ENCODE peak calls at places on chromosomes 2 and 18, in six cellular contexts. X, E, Q, P, D and K are unnamed samples.

GRCh38 chr2:18047896-18048657 is 169.6 kb downstream of the KCNS3 start:
- DNase-seq in X (no peak), E (no peak), Q (peak), P (no peak), D (no peak), K (no peak)

GRCh38 chr2:160270571-160271113 is 70.6 kb upstream of the ITGB6 start:
- DNase-seq in X (no peak), E (peak), Q (no peak), P (peak), D (no peak), K (no peak)

GRCh38 chr2:73575280-73575679 is 66.9 kb downstream of the NAT8 start:
- DNase-seq in X (no peak), E (no peak), Q (no peak), P (no peak), D (no peak), K (no peak)

GRCh38 chr2:101828267-101829017 is 130.9 kb downstream of the MAP4K4 start:
- DNase-seq in X (no peak), E (no peak), Q (no peak), P (no peak), D (no peak), K (no peak)

GRCh38 chr2:216245391-216245790 is 126.9 kb downstream of the MARCHF4 start:
- DNase-seq in X (no peak), E (no peak), Q (no peak), P (no peak), D (no peak), K (no peak)

GRCh38 chr2:86048888-86049287 is 56.8 kb downstream of the POLR1A start:
- DNase-seq in X (peak), E (no peak), Q (no peak), P (no peak), D (no peak), K (no peak)

GRCh38 chr2:25760319-25760718 is 86.9 kb upstream of the DTNB start:
- DNase-seq in X (no peak), E (no peak), Q (no peak), P (no peak), D (no peak), K (no peak)

GRCh38 chr2:207311316-207312005 is 145.7 kb upstream of the KLF7 start:
- DNase-seq in X (no peak), E (no peak), Q (peak), P (no peak), D (no peak), K (peak)

GRCh38 chr18:45168883-45169585 is 446.2 kb upstream of the SLC14A2 start:
- DNase-seq in X (no peak), E (no peak), Q (no peak), P (no peak), D (no peak), K (no peak)

GRCh38 chr18:8960740-8961657 is 141.5 kb upstream of the NDUFV2 start:
- DNase-seq in X (no peak), E (no peak), Q (no peak), P (no peak), D (no peak), K (no peak)

GRCh38 chr2:190468814-190469569 is 60.8 kb downstream of the MFSD6 start:
- DNase-seq in X (no peak), E (no peak), Q (peak), P (no peak), D (no peak), K (no peak)

GRCh38 chr2:48728295-48728694 is 27.2 kb downstream of the LHCGR start:
- DNase-seq in X (no peak), E (no peak), Q (no peak), P (no peak), D (no peak), K (no peak)

GRCh38 chr2:39604875-39605274 is 60.8 kb upstream of the TMEM178A start:
- DNase-seq in X (no peak), E (no peak), Q (no peak), P (no peak), D (no peak), K (no peak)

GRCh38 chr2:43276517-43276931 is 50.1 kb upstream of the ZFP36L2 start:
- DNase-seq in X (no peak), E (no peak), Q (no peak), P (no peak), D (no peak), K (no peak)

GRCh38 chr2:202583709-202584219 is 51.0 kb upstream of the FAM117B start:
- DNase-seq in X (no peak), E (no peak), Q (no peak), P (no peak), D (no peak), K (no peak)

GRCh38 chr2:9497017-9497416 is 22.7 kb downstream of the IAH1 start:
- DNase-seq in X (no peak), E (no peak), Q (no peak), P (no peak), D (no peak), K (no peak)

GRCh38 chr2:43400508-43400907 is 174.1 kb upstream of the ZFP36L2 start:
- DNase-seq in X (no peak), E (no peak), Q (no peak), P (no peak), D (no peak), K (no peak)

GRCh38 chr2:86224645-86225355 is 25.5 kb downstream of the MRPL35 start:
- DNase-seq in X (no peak), E (no peak), Q (no peak), P (no peak), D (no peak), K (no peak)

GRCh38 chr18:51135795-51136194 is 61.7 kb downstream of the MEX3C start:
- DNase-seq in X (no peak), E (no peak), Q (no peak), P (peak), D (no peak), K (no peak)

GRCh38 chr2:223837290-223838061 is at the start of gene AP1S3:
- DNase-seq in X (peak), E (no peak), Q (no peak), P (peak), D (peak), K (peak)

GRCh38 chr2:58107803-58108710 is 61.5 kb downstream of the VRK2 start:
- DNase-seq in X (no peak), E (no peak), Q (peak), P (peak), D (no peak), K (peak)

GRCh38 chr2:59926706-59927105 is 626.7 kb downstream of the BCL11A start:
- DNase-seq in X (no peak), E (no peak), Q (no peak), P (no peak), D (no peak), K (no peak)

GRCh38 chr2:112199188-112199587 is 55.7 kb downstream of the ZC3H8 start:
- DNase-seq in X (no peak), E (no peak), Q (no peak), P (no peak), D (no peak), K (no peak)

GRCh38 chr2:40935349-40935748 is 483.5 kb upstream of the SLC8A1 start:
- DNase-seq in X (no peak), E (no peak), Q (no peak), P (peak), D (no peak), K (no peak)
- TF ChIP-seq CTCF in X (no peak), E (no peak), Q (no peak), P (peak), D (no peak), K (no peak)

GRCh38 chr2:135557533-135557932 is 26.2 kb downstream of the R3HDM1 start:
- DNase-seq in X (no peak), E (no peak), Q (no peak), P (no peak), D (no peak), K (no peak)

GRCh38 chr2:135551356-135551755 is 20.1 kb downstream of the R3HDM1 start:
- DNase-seq in X (no peak), E (no peak), Q (no peak), P (no peak), D (no peak), K (no peak)

GRCh38 chr2:135547311-135547710 is 16.0 kb downstream of the R3HDM1 start:
- DNase-seq in X (no peak), E (no peak), Q (no peak), P (no peak), D (no peak), K (no peak)

DNA sequence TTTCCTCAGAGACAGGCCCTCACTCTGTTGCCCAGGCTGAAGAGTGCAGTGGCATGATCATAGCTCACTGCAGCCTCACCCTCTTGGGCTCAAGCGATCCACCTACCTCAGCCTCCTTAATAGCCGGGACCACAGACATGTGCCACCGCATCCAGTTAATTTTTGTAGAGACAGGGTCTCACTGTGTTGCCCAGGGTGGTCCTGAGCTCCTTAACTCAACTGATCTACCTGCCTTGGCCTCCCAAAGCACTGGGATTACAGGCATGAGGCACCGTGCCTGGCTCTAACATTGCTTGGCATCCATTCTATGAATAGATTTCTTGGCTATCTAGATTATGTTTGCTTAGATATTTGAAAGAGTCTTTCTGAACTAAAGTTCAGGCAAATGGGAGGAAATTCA is 21.6 kb downstream of the R3HDM1 start:
- DNase-seq in X (no peak), E (no peak), Q (no peak), P (no peak), D (no peak), K (no peak)
- TF ChIP-seq CTCF in X (no peak), E (no peak), Q (no peak), P (no peak), D (no peak), K (no peak)

DNA sequence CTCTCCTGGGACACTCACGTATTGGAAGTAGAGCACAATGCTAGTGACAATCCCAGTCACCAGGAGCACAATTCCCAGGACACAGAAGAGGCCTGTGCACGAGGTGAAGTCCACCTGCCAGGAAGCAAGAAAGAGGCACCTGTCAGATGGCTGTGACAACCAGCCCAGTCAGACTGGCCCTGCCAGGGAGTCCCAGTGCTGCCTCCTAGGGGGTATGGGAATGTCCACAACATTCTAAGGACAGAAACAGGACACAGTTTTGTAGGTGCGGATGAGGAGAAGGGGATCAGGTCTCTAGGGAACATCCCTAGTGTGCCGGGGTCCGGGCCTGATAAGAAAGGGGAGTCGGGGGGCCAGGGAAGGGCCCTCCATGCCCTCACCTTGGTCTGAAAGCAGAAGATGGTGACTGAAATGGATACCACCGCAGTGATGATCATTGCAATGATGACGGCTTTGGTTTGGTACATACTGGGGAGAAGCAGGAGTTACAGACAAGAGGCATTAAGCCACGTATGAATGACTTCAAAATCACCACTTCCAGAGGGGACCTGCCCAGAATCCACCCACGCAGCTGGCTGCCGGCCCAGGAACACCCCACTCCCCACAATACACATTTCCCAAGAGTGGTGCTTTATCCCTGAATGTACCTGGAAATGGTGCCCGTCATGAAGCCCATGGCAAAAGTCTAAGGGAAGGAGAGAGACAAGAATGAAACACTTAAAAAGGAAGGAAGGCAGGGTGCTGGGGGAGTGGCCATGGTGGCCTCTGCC is 6.9 kb downstream of the PNKD start:
- DNase-seq in X (no peak), E (no peak), Q (no peak), P (no peak), D (no peak), K (no peak)
- TF ChIP-seq CTCF in X (no peak), E (no peak), Q (peak), P (no peak), D (no peak), K (no peak)

GRCh38 chr2:240858871-240859270 is 9.8 kb upstream of the AGXT start:
- DNase-seq in X (no peak), E (no peak), Q (no peak), P (no peak), D (no peak), K (no peak)

GRCh38 chr2:240857039-240858008 is 11.3 kb upstream of the AGXT start:
- DNase-seq in X (peak), E (no peak), Q (no peak), P (no peak), D (no peak), K (no peak)

GRCh38 chr2:240855670-240856069 is 13.0 kb upstream of the AGXT start:
- DNase-seq in X (peak), E (no peak), Q (no peak), P (no peak), D (no peak), K (no peak)

GRCh38 chr2:240858321-240858720 is 10.3 kb upstream of the AGXT start:
- DNase-seq in X (no peak), E (no peak), Q (no peak), P (no peak), D (no peak), K (no peak)

GRCh38 chr2:240856151-240856980 is 12.3 kb upstream of the AGXT start:
- DNase-seq in X (peak), E (peak), Q (no peak), P (peak), D (no peak), K (no peak)
- TF ChIP-seq CTCF in X (peak), E (no peak), Q (peak), P (peak), D (no peak), K (no peak)

DNA sequence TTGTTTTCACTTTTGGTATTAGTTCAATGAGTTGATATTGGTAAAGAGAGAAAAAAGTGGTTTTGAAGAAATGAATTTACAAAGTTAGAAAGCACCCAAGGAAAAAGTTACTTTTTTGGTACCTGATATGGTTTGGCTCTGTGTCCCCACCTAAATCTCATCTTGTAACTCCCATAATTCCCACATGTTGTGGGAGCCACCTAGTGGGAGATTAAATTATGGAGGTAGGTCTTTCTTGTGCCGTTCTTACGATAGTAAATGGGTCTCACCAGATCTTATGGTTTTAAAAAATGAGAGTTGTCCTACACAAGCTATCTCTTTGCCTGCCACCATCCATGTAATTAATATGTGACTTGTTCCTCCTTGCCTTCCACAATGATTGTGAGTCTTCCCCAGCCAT is 965.6 kb upstream of the NRXN1 start:
- DNase-seq in X (no peak), E (no peak), Q (no peak), P (peak), D (no peak), K (no peak)
- TF ChIP-seq CTCF in X (no peak), E (no peak), Q (no peak), P (peak), D (no peak), K (no peak)

DNA sequence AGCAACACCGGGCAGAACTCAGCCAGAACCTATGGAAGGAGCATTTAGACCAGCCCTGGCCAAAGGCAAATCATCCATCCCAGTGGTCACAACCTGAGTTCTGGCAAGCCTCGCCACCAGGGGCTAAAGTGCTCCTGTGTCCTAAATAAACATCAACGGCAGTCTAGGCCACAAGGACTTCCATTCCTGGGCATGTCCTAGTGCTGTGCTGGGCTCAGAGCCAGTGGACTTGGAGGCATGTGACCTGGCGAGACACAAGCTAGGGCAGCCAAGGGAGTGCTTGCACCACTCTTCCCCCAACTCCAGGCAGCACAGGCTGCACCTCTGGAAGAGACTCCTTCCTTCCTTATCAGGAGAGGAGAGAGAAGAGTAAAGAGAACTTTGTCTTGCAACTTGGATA is 69.0 kb downstream of the ST6GAL2 start:
- DNase-seq in X (peak), E (peak), Q (no peak), P (no peak), D (no peak), K (no peak)
- TF ChIP-seq CTCF in X (no peak), E (no peak), Q (no peak), P (no peak), D (no peak), K (no peak)